ENCODE peak calls at places on chromosome 12, in ten cellular contexts. G, S, R, M, I, H, U, V, Q and D are unnamed samples.

GRCh38 chr12:685388-685787 is 22.1 kb upstream of the NINJ2 start:
- DNase-seq in V (peak; percentile 16), M (peak; percentile 87), R (no peak), H (no peak), G (no peak), Q (no peak), U (peak; percentile 78), I (no peak), S (no peak), D (peak; percentile 93)

GRCh38 chr12:69151254-69151751 is 88.1 kb upstream of the CPSF6 start:
- DNase-seq in I (peak; percentile 8), V (peak; percentile 42), U (no peak), H (no peak), S (no peak), G (no peak), R (no peak), M (peak; percentile 72), Q (no peak), D (no peak)

GRCh38 chr12:51821423-51822260 is 26.9 kb downstream of the FIGNL2 start:
- DNase-seq in I (no peak), M (no peak), Q (no peak), R (no peak), V (no peak), S (no peak), G (no peak), H (no peak), U (no peak), D (no peak)

GRCh38 chr12:117090816-117091711 is 8.2 kb downstream of the TESC start:
- DNase-seq in S (no peak), H (no peak), V (peak; percentile 72), U (no peak), M (no peak), R (no peak), Q (no peak), G (no peak), I (no peak), D (no peak)

GRCh38 chr12:128795530-128796361 is 28.0 kb downstream of the SLC15A4 start:
- DNase-seq in Q (no peak), I (no peak), G (no peak), S (no peak), R (no peak), H (no peak), M (no peak), U (no peak), V (no peak), D (no peak)

GRCh38 chr12:24835377-24835776 is 113.5 kb downstream of the BCAT1 start:
- DNase-seq in Q (no peak), I (no peak), R (no peak), S (no peak), U (no peak), G (no peak), M (no peak), V (no peak), H (no peak), D (no peak)

GRCh38 chr12:71010143-71010479 is 89.6 kb upstream of the PTPRR start:
- DNase-seq in V (no peak), R (no peak), G (no peak), U (no peak), H (no peak), S (no peak), I (no peak), M (no peak), Q (peak; percentile 24), D (no peak)

GRCh38 chr12:116950628-116951325 is 40.0 kb downstream of the FBXW8 start:
- DNase-seq in M (no peak), Q (no peak), U (no peak), I (no peak), R (no peak), H (no peak), S (no peak), V (no peak), G (no peak), D (no peak)

GRCh38 chr12:57390174-57390573 is 40.7 kb downstream of the R3HDM2 start:
- DNase-seq in U (no peak), G (no peak), R (no peak), I (no peak), H (no peak), V (no peak), M (no peak), Q (no peak), S (no peak), D (no peak)

GRCh38 chr12:31853977-31854376 is 105.2 kb upstream of the RESF1 start:
- DNase-seq in M (no peak), G (no peak), Q (no peak), U (no peak), I (no peak), R (no peak), S (no peak), H (no peak), V (no peak), D (no peak)

GRCh38 chr12:27549801-27550652 is 26.0 kb downstream of the PPFIBP1 start:
- DNase-seq in M (peak; percentile 96), R (peak; percentile 88), U (no peak), S (no peak), V (peak; percentile 86), I (peak; percentile 93), Q (peak; percentile 89), H (peak; percentile 88), G (peak; percentile 50), D (no peak)

GRCh38 chr12:9975614-9976013 is 4.4 kb downstream of the CLEC12A start:
- DNase-seq in S (no peak), U (no peak), H (no peak), G (no peak), V (no peak), I (no peak), R (no peak), Q (no peak), M (no peak), D (no peak)

GRCh38 chr12:53233671-53234091 is 1.7 kb upstream of the RARG start:
- DNase-seq in R (no peak), Q (no peak), H (no peak), G (peak; percentile 56), U (no peak), M (no peak), S (no peak), V (no peak), I (no peak), D (no peak)

GRCh38 chr12:112199136-112199535 is 73.8 kb downstream of the TRAFD1 start:
- DNase-seq in M (no peak), H (no peak), I (no peak), G (no peak), Q (no peak), R (no peak), V (no peak), U (no peak), S (no peak), D (no peak)

GRCh38 chr12:67220065-67220464 is 49.1 kb upstream of the CAND1 start:
- DNase-seq in U (no peak), Q (peak; percentile 21), V (no peak), M (no peak), I (no peak), H (no peak), G (peak; percentile 54), R (no peak), S (no peak), D (no peak)

GRCh38 chr12:51907864-51908425 is 641 bp downstream of the ACVRL1 start:
- DNase-seq in U (no peak), I (no peak), V (no peak), H (no peak), Q (no peak), G (no peak), M (no peak), S (no peak), R (no peak), D (no peak)

GRCh38 chr12:132406498-132407461 is 77.4 kb upstream of the GALNT9 start:
- DNase-seq in G (no peak), R (no peak), S (no peak), I (no peak), M (no peak), V (no peak), H (no peak), Q (no peak), U (no peak), D (no peak)

GRCh38 chr12:42945927-42946326 is 356.4 kb upstream of the PRICKLE1 start:
- DNase-seq in R (no peak), M (no peak), U (no peak), Q (no peak), V (no peak), G (no peak), I (no peak), S (no peak), H (no peak), D (no peak)

GRCh38 chr12:22974865-22975264 is 349.9 kb downstream of the ETNK1 start:
- DNase-seq in H (peak; percentile 18), M (peak; percentile 93), R (no peak), G (no peak), U (no peak), I (peak; percentile 41), S (no peak), V (no peak), Q (peak; percentile 67), D (no peak)